ENCODE peak calls at places on chromosomes 4 and X, in seven cellular contexts. A, S, W, E, O, T and G are unnamed samples.
A peak's percentile ranks its signal among the peaks of the same experiment; 100 is the strongest.

GRCh38 chr4:175927121-175927520 is 115.1 kb upstream of the GPM6A start:
- DNase-seq in A (no peak), E (no peak), T (no peak), W (no peak), O (peak; percentile 11), S (no peak), G (no peak)

GRCh38 chr4:26124753-26125236 is 196.0 kb upstream of the RBPJ start:
- DNase-seq in T (no peak), W (no peak), O (no peak), S (peak; percentile 19), A (no peak), E (no peak), G (no peak)

GRCh38 chr4:14221176-14221575 is 593.7 kb upstream of the BOD1L1 start:
- DNase-seq in T (no peak), E (no peak), S (no peak), A (no peak), W (no peak), O (no peak), G (no peak)

GRCh38 chr4:18202510-18202909 is 181.0 kb upstream of the LCORL start:
- DNase-seq in T (no peak), S (no peak), W (no peak), O (no peak), E (no peak), A (no peak), G (no peak)

GRCh38 chr4:36402008-36402758 is 120.8 kb downstream of the DTHD1 start:
- DNase-seq in S (no peak), A (no peak), W (no peak), T (no peak), E (no peak), O (no peak), G (no peak)

GRCh38 chrX:74514384-74514783 is 93.1 kb downstream of the SLC16A2 start:
- DNase-seq in T (peak; percentile 2), A (no peak), S (no peak), O (no peak), W (no peak), E (no peak), G (no peak)

GRCh38 chrX:132877954-132878536 is 80.4 kb downstream of the HS6ST2 start:
- DNase-seq in W (no peak), A (no peak), E (no peak), O (no peak), S (no peak), T (no peak), G (no peak)

GRCh38 chrX:55127692-55128091 is 38.9 kb downstream of the PAGE2 start:
- DNase-seq in S (no peak), A (no peak), T (no peak), O (no peak), E (no peak), W (no peak), G (no peak)

GRCh38 chr4:159267023-159267939 is 164.4 kb downstream of the RAPGEF2 start:
- DNase-seq in W (peak; percentile 46), T (no peak), S (no peak), E (no peak), O (no peak), A (no peak), G (no peak)

GRCh38 chrX:19924285-19924684 is 36.9 kb upstream of the SH3KBP1 start:
- DNase-seq in S (no peak), O (no peak), T (no peak), W (no peak), E (no peak), A (no peak), G (no peak)

GRCh38 chr4:95209942-95210341 is 338.8 kb downstream of the UNC5C start:
- DNase-seq in A (no peak), W (no peak), O (no peak), E (no peak), S (no peak), T (no peak), G (no peak)

GRCh38 chrX:41561045-41561444 is 113.9 kb downstream of the NYX start:
- DNase-seq in A (no peak), S (no peak), O (peak; percentile 17), E (peak; percentile 6), W (no peak), T (no peak), G (no peak)

GRCh38 chr4:22416403-22416802 is 99.5 kb downstream of the ADGRA3 start:
- DNase-seq in S (no peak), A (no peak), T (no peak), E (no peak), O (no peak), W (no peak), G (no peak)

GRCh38 chr4:687048-687974 is 1.6 kb downstream of the SLC49A3 start:
- DNase-seq in S (peak; percentile 66), T (peak; percentile 90), O (no peak), E (peak; percentile 91), W (peak; percentile 47), A (no peak), G (no peak)

GRCh38 chrX:18733273-18733672 is 25.8 kb downstream of the PPEF1 start:
- DNase-seq in A (no peak), S (no peak), O (no peak), W (no peak), E (no peak), T (no peak), G (no peak)

GRCh38 chr4:2484993-2485392 is 16.1 kb downstream of the RNF4 start:
- DNase-seq in T (no peak), E (no peak), A (no peak), W (no peak), O (peak; percentile 62), S (no peak), G (no peak)

GRCh38 chrX:136204571-136204970 is 46.6 kb downstream of the MAP7D3 start:
- DNase-seq in O (no peak), T (no peak), S (no peak), E (no peak), W (no peak), A (no peak), G (no peak)

GRCh38 chr4:14184265-14184664 is 556.7 kb upstream of the BOD1L1 start:
- DNase-seq in O (no peak), T (no peak), S (no peak), W (peak; percentile 33), E (no peak), A (no peak), G (no peak)

GRCh38 chrX:16882188-16882587 is 12.0 kb upstream of the RBBP7 start:
- DNase-seq in A (no peak), O (no peak), E (no peak), S (no peak), W (peak; percentile 34), T (no peak), G (no peak)

GRCh38 chr4:184099541-184099966 is 118.1 kb downstream of the ENPP6 start:
- DNase-seq in W (peak; percentile 43), A (no peak), E (no peak), T (no peak), O (no peak), S (no peak), G (no peak)

GRCh38 chr4:23105759-23106370 is 413.1 kb downstream of the GBA3 start:
- DNase-seq in S (no peak), W (no peak), O (no peak), A (no peak), E (no peak), T (no peak), G (no peak)

GRCh38 chr4:121397941-121398601 is 17.3 kb upstream of the QRFPR start:
- DNase-seq in O (no peak), S (no peak), A (no peak), T (no peak), E (no peak), W (no peak), G (no peak)

DNA sequence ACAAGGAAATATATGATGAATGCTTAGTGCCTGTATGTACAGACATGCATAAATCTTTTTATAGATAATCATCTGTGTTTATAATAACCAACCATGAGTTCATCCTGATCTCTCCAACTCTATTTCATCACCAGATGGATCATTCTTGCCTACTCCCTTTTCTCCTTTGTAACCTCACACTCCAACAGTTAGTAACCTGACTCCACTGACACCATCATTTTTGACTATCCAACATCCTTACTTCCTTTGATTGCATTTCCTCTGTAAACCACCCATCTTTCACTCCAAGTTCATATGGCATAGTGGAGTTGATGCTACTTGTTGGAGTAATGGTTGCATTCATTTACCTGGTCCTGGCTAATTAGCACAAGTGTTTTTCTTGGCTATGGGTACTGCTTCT is 170.6 kb downstream of the ZNF330 start:
- DNase-seq in T (no peak), S (no peak), A (no peak), W (no peak), O (no peak), E (no peak), G (no peak)
- H3K4me1 ChIP-seq in T (no peaks in the 10 kb centered on the region), S (no peaks in the 10 kb centered on the region), A (no peaks in the 10 kb centered on the region), W (no peaks in the 10 kb centered on the region), O (peaks cover 3% of the 10 kb centered on the region), E (no peaks in the 10 kb centered on the region), G (no peaks in the 10 kb centered on the region)

GRCh38 chrX:150982235-150982785 is 825 bp upstream of the HMGB3 start:
- DNase-seq in S (no peak), W (no peak), T (no peak), O (no peak), E (no peak), A (no peak), G (no peak)
- TF ChIP-seq YY1 in S (no peak), W (no peak), T (no peak), O (no peak), E (no peak), A (no peak), G (no peak)

GRCh38 chrX:12961191-12961718 is 13.7 kb upstream of the TMSB4X start:
- DNase-seq in S (no peak), E (no peak), W (no peak), T (no peak), A (no peak), O (no peak), G (no peak)

GRCh38 chrX:12958059-12958458 is 16.9 kb upstream of the TMSB4X start:
- DNase-seq in S (no peak), W (no peak), E (no peak), A (no peak), T (no peak), O (peak; percentile 51), G (no peak)

GRCh38 chrX:12958461-12958860 is 16.4 kb upstream of the TMSB4X start:
- DNase-seq in O (no peak), A (no peak), S (no peak), T (no peak), E (no peak), W (no peak), G (no peak)

GRCh38 chrX:12965390-12965940 is 9.4 kb upstream of the TMSB4X start:
- DNase-seq in W (no peak), O (no peak), T (no peak), S (no peak), E (peak; percentile 25), A (no peak), G (no peak)

DNA sequence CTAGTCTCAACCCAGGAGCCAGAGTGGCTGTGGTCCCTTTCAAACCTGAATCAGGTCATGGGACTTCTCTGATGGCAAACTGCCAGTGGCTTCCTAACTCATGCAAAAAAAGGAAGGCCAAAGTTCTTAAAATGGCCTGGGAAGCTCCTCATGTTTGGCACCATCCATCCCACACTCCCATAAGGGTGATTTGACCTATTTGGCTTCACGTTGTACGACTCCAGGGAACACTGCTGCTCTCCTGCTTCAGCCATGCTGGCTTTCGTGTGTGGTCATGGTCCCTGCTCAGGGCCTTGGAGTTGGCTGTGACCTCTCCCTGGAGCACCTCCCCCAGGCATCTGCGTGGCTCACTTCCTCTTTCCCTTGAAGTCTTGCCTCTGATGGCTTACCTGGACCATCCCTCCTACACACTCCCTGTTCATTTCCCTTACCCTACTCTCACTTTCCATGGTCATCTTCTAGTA is 12.8 kb upstream of the TMSB4X start:
- DNase-seq in O (no peak), S (no peak), E (no peak), T (no peak), W (no peak), A (no peak), G (no peak)
- H3K4me1 ChIP-seq in O (peaks cover 29% of the 10 kb centered on the region), S (no peaks in the 10 kb centered on the region), E (peaks cover 24% of the 10 kb centered on the region), T (no peaks in the 10 kb centered on the region), W (no peaks in the 10 kb centered on the region), A (no peaks in the 10 kb centered on the region), G (no peaks in the 10 kb centered on the region)

GRCh38 chrX:21972721-21973120 is 32.2 kb downstream of the SMS start:
- DNase-seq in S (no peak), E (no peak), O (no peak), W (no peak), A (peak; percentile 3), T (no peak), G (no peak)
- TF ChIP-seq YY1 in S (no peak), E (no peak), O (no peak), W (no peak), A (no peak), T (no peak), G (no peak)